ENCODE peak calls at places on chromosomes 16 and 17, in seven cellular contexts. Q is activated T-cell treated with anti-CD3 and anti-CD28 coated beads for 24 hours, R is GM10248, O is HFF-Myc, G is A673, L is HS-27A, A is non-pigmented ciliary epithelial cell. I is an unnamed sample.

GRCh38 chr16:70738083-70738977 is 52.5 kb upstream of the MTSS2 start:
- DNase-seq in Q (no peak), R (peak; percentile 48), O (peak; percentile 73), G (no peak), L (no peak), A (no peak), I (no peak)

GRCh38 chr17:310111-311010 is 42.2 kb downstream of the RPH3AL start:
- DNase-seq in Q (no peak), R (no peak), O (no peak), G (no peak), L (no peak), A (no peak), I (peak; percentile 83)

GRCh38 chr16:63530208-63530607 is 1494.0 kb upstream of the CDH8 start:
- DNase-seq in Q (no peak), R (no peak), O (no peak), G (no peak), L (no peak), A (no peak), I (peak; percentile 27)

GRCh38 chr17:62965149-62965648 is 836 bp upstream of the TANC2 start:
- DNase-seq in Q (peak; percentile 38), R (no peak), O (no peak), G (no peak), L (no peak), A (no peak), I (no peak)

GRCh38 chr17:76268015-76268749 is 3.0 kb downstream of the UBALD2 start:
- DNase-seq in Q (peak; percentile 75), R (peak; percentile 55), O (no peak), G (peak; percentile 75), L (no peak), A (no peak), I (peak; percentile 60)

GRCh38 chr16:77674888-77675287 is 47.4 kb upstream of the NUDT7 start:
- DNase-seq in Q (no peak), R (no peak), O (no peak), G (no peak), L (no peak), A (peak; percentile 76), I (no peak)

GRCh38 chr16:69626256-69626655 is 60.5 kb downstream of the NFAT5 start:
- DNase-seq in Q (no peak), R (no peak), O (peak; percentile 17), G (no peak), L (no peak), A (no peak), I (no peak)

GRCh38 chr17:17682293-17682736 is 1.1 kb downstream of the RAI1 start:
- DNase-seq in Q (peak; percentile 24), R (peak; percentile 82), O (no peak), G (no peak), L (no peak), A (no peak), I (peak; percentile 54)

GRCh38 chr16:83619381-83620150 is 188.2 kb upstream of the HSBP1 start:
- DNase-seq in Q (no peak), R (no peak), O (no peak), G (no peak), L (no peak), A (no peak), I (no peak)

GRCh38 chr17:68344701-68345136 is 53.4 kb downstream of the ARSG start:
- DNase-seq in Q (no peak), R (no peak), O (no peak), G (no peak), L (no peak), A (no peak), I (no peak)

GRCh38 chr17:80259642-80260535 is 763 bp upstream of the RNF213 start:
- DNase-seq in Q (peak; percentile 73), R (peak; percentile 90), O (no peak), G (peak; percentile 74), L (no peak), A (no peak), I (peak; percentile 77)

GRCh38 chr16:35173295-35173694 is 1713.9 kb downstream of the TP53TG3F start:
- DNase-seq in Q (no peak), R (no peak), O (no peak), G (no peak), L (no peak), A (no peak), I (no peak)

GRCh38 chr16:83781-84615 is 6.0 kb downstream of the MPG start:
- DNase-seq in Q (no peak), R (no peak), O (no peak), G (no peak), L (no peak), A (no peak), I (no peak)

GRCh38 chr16:30472328-30472942 is at the start of gene ITGAL:
- DNase-seq in Q (peak; percentile 83), R (peak; percentile 70), O (no peak), G (no peak), L (no peak), A (no peak), I (no peak)